ENCODE peak calls at places on chromosomes 13 and 19, in four cellular contexts. Z is cardiac muscle cell, Y is heart right ventricle, I is HL-60. E is an unnamed sample.

GRCh38 chr13:21546372-21546771 is 57.6 kb downstream of the MICU2 start:
- DNase-seq in Y (no peak), I (peak; percentile 20), Z (no peak), E (peak; percentile 49)

GRCh38 chr13:24074687-24075086 is 85.8 kb upstream of the SPATA13 start:
- DNase-seq in Z (no peak), Y (no peak), I (peak; percentile 50), E (no peak)

GRCh38 chr19:34345934-34346333 is 19.1 kb upstream of the GPI start:
- DNase-seq in Z (peak; percentile 68), I (peak; percentile 57), Y (peak; percentile 54), E (peak; percentile 67)

GRCh38 chr19:17333611-17334413 is 843 bp downstream of the ANO8 start:
- DNase-seq in Z (no peak), I (peak; percentile 84), Y (no peak), E (peak; percentile 84)

GRCh38 chr13:84126671-84127171 is 244.4 kb upstream of the SLITRK1 start:
- DNase-seq in I (no peak), Z (peak; percentile 51), Y (no peak), E (no peak)

GRCh38 chr13:35953537-35954206 is 177.5 kb downstream of the DCLK1 start:
- DNase-seq in I (peak; percentile 5), Y (peak; percentile 60), Z (peak; percentile 71), E (peak; percentile 94)

GRCh38 chr19:55585658-55586339 is 5.2 kb upstream of the ZNF579 start:
- DNase-seq in Y (peak; percentile 87), I (no peak), Z (peak; percentile 87), E (peak; percentile 52)

GRCh38 chr19:16447015-16447384 is 24.8 kb downstream of the EPS15L1 start:
- DNase-seq in I (peak; percentile 79), Z (peak; percentile 73), Y (peak; percentile 70), E (peak; percentile 78)

GRCh38 chr19:401836-402535 is 7.0 kb downstream of the C2CD4C start:
- DNase-seq in Z (no peak), Y (peak; percentile 6), I (no peak), E (no peak)

GRCh38 chr19:41753936-41754529 is 1.3 kb upstream of the CEACAM6 start:
- DNase-seq in I (peak; percentile 28), Y (peak; percentile 12), Z (no peak), E (peak; percentile 31)

GRCh38 chr13:75800545-75800944 is 164.4 kb downstream of the LMO7 start:
- DNase-seq in I (no peak), Y (no peak), Z (peak; percentile 23), E (no peak)

DNA sequence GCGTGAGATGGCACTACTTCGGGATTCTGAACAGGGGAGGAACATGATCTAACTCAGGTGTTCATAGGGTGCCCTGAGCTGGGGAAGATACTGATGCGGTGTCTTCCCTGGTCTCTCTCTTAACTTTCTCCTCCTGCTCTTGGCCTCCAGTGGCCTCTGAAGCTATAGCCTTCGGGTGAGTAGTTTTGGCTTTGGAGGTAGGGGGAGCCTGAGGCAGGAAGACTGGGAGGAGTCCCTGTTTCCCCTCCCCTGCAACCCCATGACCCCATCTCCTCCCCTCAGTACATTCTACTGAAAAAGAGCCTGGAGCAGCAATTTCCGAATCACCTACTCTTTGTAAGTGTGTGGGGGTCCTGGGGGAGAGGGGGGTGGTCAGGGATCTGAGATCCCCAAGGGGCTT is 3.5 kb downstream of the SELENOV start:
- DNase-seq in Z (no peak), Y (no peak), I (no peak), E (no peak)
- H3K4me3 ChIP-seq in Z (no peak overlapping the region), Y (no peak overlapping the region), I (no peak overlapping the region), E (no peak overlapping the region)

GRCh38 chr19:50870417-50871089 is 2.7 kb upstream of the KLK2 start:
- DNase-seq in I (no peak), Z (no peak), Y (no peak), E (peak; percentile 4)
- TF ChIP-seq CTCF in I (no peak), Z (peak; percentile 20), Y (no peak), E (no peak)

DNA sequence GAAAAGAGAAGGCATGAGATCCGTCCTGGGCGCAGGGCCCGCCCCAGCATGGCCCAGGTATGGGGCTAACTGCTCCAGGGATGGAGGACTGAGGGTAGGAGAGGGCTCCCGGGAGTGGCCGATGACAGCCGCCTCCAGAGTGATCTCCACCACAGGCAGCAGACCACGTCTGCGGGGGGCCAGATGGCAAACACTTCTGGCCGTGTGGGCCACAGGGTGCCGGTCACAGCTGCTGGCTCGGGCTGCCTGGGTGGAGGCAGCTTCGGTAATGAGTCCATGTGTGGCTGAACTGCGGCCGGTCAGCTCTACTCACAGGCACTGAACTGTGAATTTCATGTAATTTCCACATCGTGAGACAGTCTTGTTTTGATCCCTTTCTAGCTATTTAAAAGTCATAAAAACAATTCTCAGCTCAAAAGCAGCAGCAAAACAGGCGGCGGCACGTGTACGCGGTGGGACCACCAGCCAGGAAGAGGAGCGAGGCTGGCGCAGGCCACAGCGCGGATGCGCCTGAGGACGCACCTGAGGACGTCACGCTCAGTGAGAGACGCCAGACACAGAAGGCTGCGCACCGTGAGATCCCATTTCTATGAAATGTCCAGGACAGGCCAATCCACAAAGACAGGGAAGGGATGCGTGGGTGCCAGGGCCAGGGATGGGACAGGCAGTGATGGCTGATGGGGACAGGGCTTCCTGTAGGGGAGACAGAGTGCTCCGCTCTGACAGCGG is 4.0 kb downstream of the LSM7 start:
- DNase-seq in I (no peak), Y (no peak), Z (no peak), E (no peak)
- H3K4me3 ChIP-seq in I (no peak overlapping the region), Y (no peak overlapping the region), Z (no peak overlapping the region), E (no peak overlapping the region)

GRCh38 chr13:27171830-27172494 is 351 bp upstream of the USP12 start:
- DNase-seq in Z (peak; percentile 96), Y (peak; percentile 95), I (peak; percentile 64), E (peak; percentile 81)
- TF ChIP-seq CTCF in Z (no peak), Y (no peak), I (no peak), E (no peak)

GRCh38 chr19:47471733-47472457 is at the start of gene SLC8A2:
- DNase-seq in I (peak; percentile 59), Z (peak; percentile 95), Y (peak; percentile 64), E (peak; percentile 63)

GRCh38 chr19:47471381-47471732 is 336 bp downstream of the SLC8A2 start:
- DNase-seq in Z (no peak), Y (no peak), I (no peak), E (no peak)

GRCh38 chr19:47469419-47469700 is 2.3 kb downstream of the SLC8A2 start:
- DNase-seq in Y (no peak), I (no peak), Z (no peak), E (no peak)

GRCh38 chr19:47469719-47470118 is 2.0 kb downstream of the SLC8A2 start:
- DNase-seq in I (no peak), Y (no peak), Z (no peak), E (no peak)

GRCh38 chr19:47470447-47471195 is 1.1 kb downstream of the SLC8A2 start:
- DNase-seq in I (no peak), Y (no peak), Z (no peak), E (no peak)
- H3K4me3 ChIP-seq in I (no peak overlapping the region), Y (no peak overlapping the region), Z (no peak overlapping the region), E (no peak overlapping the region)

GRCh38 chr13:109722068-109722467 is 64.3 kb downstream of the IRS2 start:
- DNase-seq in I (no peak), Z (no peak), Y (no peak), E (no peak)
- TF ChIP-seq CTCF in I (no peak), Z (no peak), Y (no peak), E (no peak)

DNA sequence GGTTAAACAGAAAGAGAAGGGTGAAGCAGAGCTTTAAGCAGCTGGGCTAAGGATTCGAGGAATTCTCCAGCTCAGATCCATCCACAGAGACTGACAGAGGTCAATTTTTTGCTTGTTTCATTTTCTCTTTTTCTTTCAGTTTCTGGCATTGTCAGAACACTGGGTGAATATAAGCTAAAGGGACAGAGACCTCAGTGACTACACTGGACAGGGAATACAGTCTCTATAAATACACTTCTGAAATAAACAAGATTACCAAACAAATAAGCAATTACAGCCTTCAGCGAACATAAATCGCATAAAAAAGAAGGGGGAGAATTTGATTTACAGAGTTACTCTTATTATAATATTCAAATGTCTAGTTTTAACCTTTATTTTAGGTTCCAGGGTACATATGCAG is 3.7 kb upstream of the ZNF441 start:
- DNase-seq in I (no peak), Z (no peak), Y (no peak), E (no peak)
- H3K4me3 ChIP-seq in I (no peak overlapping the region), Z (no peak overlapping the region), Y (no peak overlapping the region), E (no peak overlapping the region)

DNA sequence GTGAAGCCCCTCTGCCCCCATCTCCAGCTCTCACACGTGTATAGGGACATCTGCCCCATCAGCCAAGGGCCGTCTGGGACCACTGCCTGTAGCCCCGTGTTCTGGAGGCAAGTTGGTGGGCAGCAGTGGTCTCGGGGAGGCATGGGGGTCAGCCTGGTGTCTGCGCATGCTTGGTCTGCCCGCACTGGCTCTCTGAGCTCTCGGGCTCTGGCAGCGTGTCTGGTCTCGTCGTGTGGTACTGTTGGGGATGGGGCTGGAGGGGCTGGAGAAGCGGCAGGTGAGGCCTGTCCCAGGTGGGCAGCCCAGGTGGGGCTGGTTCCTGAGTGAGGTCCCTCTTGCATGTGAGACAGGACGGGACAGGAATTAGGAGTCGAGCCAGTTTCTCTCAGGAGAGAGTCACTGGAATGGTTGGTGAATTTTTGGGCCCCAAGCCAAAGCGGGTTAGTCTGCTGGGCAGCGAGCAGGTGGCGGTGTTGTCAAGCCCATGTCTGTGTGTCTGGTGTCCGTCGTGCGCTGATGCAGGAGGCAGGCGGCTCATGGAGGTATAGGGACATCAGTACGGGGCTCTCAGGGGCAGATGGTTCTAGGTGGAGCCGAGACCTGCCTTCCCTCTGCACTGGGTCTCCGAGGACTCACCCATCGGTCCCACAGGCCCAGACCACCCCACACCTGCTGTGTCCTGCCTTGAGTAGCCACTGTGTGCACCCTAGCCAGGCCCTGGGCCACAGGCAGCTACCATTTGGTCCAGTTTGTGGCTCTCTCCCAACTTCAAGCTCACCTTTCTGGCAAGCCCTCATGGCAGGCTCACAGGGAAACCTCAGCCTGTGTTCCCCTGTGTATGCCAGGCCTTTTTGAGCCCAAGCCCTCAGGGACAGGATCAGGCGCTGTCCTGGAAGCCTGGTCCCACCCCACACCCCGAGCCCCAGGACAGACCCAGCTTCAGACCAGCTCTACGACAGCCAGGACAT is 18.2 kb downstream of the COMP start:
- DNase-seq in Z (no peak), Y (no peak), I (no peak), E (no peak)
- TF ChIP-seq CTCF in Z (no peak), Y (no peak), I (no peak), E (no peak)

E was measured in fibroblast of mammary gland.